ENCODE peak calls at places on chromosomes 13 and 19, in seven cellular contexts. O, V, I, G, M, X and P are unnamed samples.

GRCh38 chr19:40627486-40628279 is 26.5 kb downstream of the LTBP4 start:
- DNase-seq in V (no peak), X (no peak), I (no peak), O (no peak), M (no peak), G (no peak), P (no peak)

GRCh38 chr13:20873348-20873747 is 29.2 kb downstream of the XPO4 start:
- DNase-seq in V (peak), G (peak), O (no peak), I (peak), M (no peak), X (no peak), P (no peak)

GRCh38 chr13:99983401-99984133 is 2.0 kb downstream of the ZIC2 start:
- DNase-seq in X (no peak), O (no peak), M (no peak), G (no peak), I (peak), V (peak), P (no peak)

GRCh38 chr13:110388141-110388943 is 81.3 kb downstream of the COL4A2 start:
- DNase-seq in V (peak), G (peak), O (no peak), X (no peak), M (no peak), I (peak), P (peak)

GRCh38 chr13:74795526-74795925 is 661.3 kb upstream of the KLF12 start:
- DNase-seq in X (no peak), I (no peak), O (no peak), V (no peak), M (no peak), G (no peak), P (no peak)

GRCh38 chr13:112079696-112080095 is 12.7 kb downstream of the SOX1 start:
- DNase-seq in O (no peak), V (no peak), I (no peak), M (no peak), G (peak), X (no peak), P (peak)

GRCh38 chr13:81771948-81772347 is 1431.0 kb upstream of the SPRY2 start:
- DNase-seq in G (no peak), M (no peak), V (peak), X (no peak), I (no peak), O (no peak), P (no peak)

GRCh38 chr19:56875717-56876116 is 35.2 kb upstream of the PEG3 start:
- DNase-seq in V (no peak), O (no peak), I (no peak), M (no peak), X (no peak), G (no peak), P (no peak)

GRCh38 chr13:24834902-24835510 is 71.0 kb downstream of the RNF17 start:
- DNase-seq in V (peak), O (no peak), M (no peak), G (no peak), I (no peak), X (no peak), P (no peak)

GRCh38 chr13:104171132-104171531 is 1104.9 kb upstream of the SLC10A2 start:
- DNase-seq in G (no peak), I (no peak), O (no peak), X (no peak), V (no peak), M (no peak), P (no peak)

GRCh38 chr13:66117573-66117972 is 1112.6 kb downstream of the PCDH9 start:
- DNase-seq in V (no peak), X (no peak), G (no peak), O (no peak), I (no peak), M (no peak), P (no peak)

GRCh38 chr13:32135655-32136054 is 104.1 kb downstream of the FRY start:
- DNase-seq in M (no peak), X (no peak), O (no peak), I (no peak), V (no peak), G (no peak), P (peak)

GRCh38 chr19:49327878-49328544 is 3.0 kb upstream of the SLC6A16 start:
- DNase-seq in G (peak), X (no peak), O (peak), M (no peak), V (peak), I (peak), P (peak)

GRCh38 chr13:107231941-107232340 is 664.0 kb upstream of the ARGLU1 start:
- DNase-seq in M (no peak), X (no peak), O (no peak), I (no peak), G (no peak), V (no peak), P (no peak)

GRCh38 chr19:50894478-50895356 is 16.5 kb downstream of the KLK4 start:
- DNase-seq in X (no peak), I (no peak), V (no peak), G (no peak), O (no peak), M (no peak), P (no peak)

GRCh38 chr19:29119582-29119981 is 93.4 kb downstream of the UQCRFS1 start:
- DNase-seq in M (no peak), O (no peak), I (no peak), X (no peak), V (no peak), G (peak), P (no peak)

GRCh38 chr19:28999733-29000433 is 213.1 kb downstream of the UQCRFS1 start:
- DNase-seq in M (no peak), V (no peak), X (no peak), O (no peak), I (no peak), G (no peak), P (no peak)

GRCh38 chr13:113732961-113733950 is 25.8 kb upstream of the TMEM255B start:
- DNase-seq in O (no peak), V (no peak), G (no peak), X (no peak), M (no peak), I (no peak), P (no peak)

GRCh38 chr19:15466851-15467733 is 2.7 kb upstream of the RASAL3 start:
- DNase-seq in X (no peak), V (no peak), M (peak), O (peak), G (peak), I (no peak), P (peak)

GRCh38 chr19:7833225-7834156 is 3.5 kb downstream of the EVI5L start:
- DNase-seq in G (peak), M (no peak), O (no peak), I (no peak), V (no peak), X (no peak), P (peak)

GRCh38 chr13:97288486-97288900 is 66.4 kb downstream of the MBNL2 start:
- DNase-seq in G (no peak), X (no peak), V (no peak), M (no peak), O (no peak), I (no peak), P (no peak)

GRCh38 chr19:23305555-23305954 is 55.4 kb upstream of the ZNF724 start:
- DNase-seq in O (no peak), V (peak), G (no peak), I (peak), X (no peak), M (no peak), P (no peak)

GRCh38 chr13:111058796-111059506 is 56.2 kb upstream of the ARHGEF7 start:
- DNase-seq in M (no peak), I (no peak), O (no peak), G (no peak), X (no peak), V (no peak), P (peak)

GRCh38 chr13:91141619-91142061 is 205.8 kb upstream of the MIR17HG start:
- DNase-seq in X (no peak), V (no peak), G (no peak), I (no peak), O (no peak), M (no peak), P (no peak)

GRCh38 chr13:99258210-99258860 is at the start of gene GPR18:
- DNase-seq in X (no peak), V (no peak), G (no peak), O (no peak), M (no peak), I (no peak), P (no peak)

GRCh38 chr13:21228738-21229137 is 52.3 kb downstream of the MRPL57 start:
- DNase-seq in V (no peak), X (no peak), M (no peak), O (no peak), G (no peak), I (no peak), P (no peak)

GRCh38 chr13:70090036-70090723 is 17.4 kb upstream of the ATXN8OS start:
- DNase-seq in G (no peak), X (no peak), O (no peak), I (peak), M (no peak), V (peak), P (no peak)

GRCh38 chr13:74040200-74040599 is 94.0 kb downstream of the KLF12 start:
- DNase-seq in I (peak), O (no peak), X (no peak), G (peak), M (no peak), V (peak), P (peak)

GRCh38 chr19:50723735-50724521 is 764 bp downstream of the CLEC11A start:
- DNase-seq in O (no peak), X (no peak), V (no peak), G (no peak), I (no peak), M (no peak), P (peak)